ENCODE peak calls at places on chromosomes 13 and 19, in eight cellular contexts. R, T, L, Z, H, Q, I and P are unnamed samples.

GRCh38 chr13:29594310-29594709 is 1.2 kb downstream of the SLC7A1 start:
- DNase-seq in L (peak), Q (no peak), T (no peak), Z (peak), I (peak), R (peak), H (peak), P (peak)

GRCh38 chr13:98540476-98540875 is 36.4 kb downstream of the STK24 start:
- DNase-seq in L (no peak), T (no peak), R (no peak), H (peak), I (peak), Z (no peak), Q (no peak), P (no peak)

GRCh38 chr19:1747285-1748114 is 5.8 kb upstream of the ONECUT3 start:
- DNase-seq in R (peak), Q (no peak), T (no peak), I (peak), L (peak), Z (peak), H (peak), P (no peak)

GRCh38 chr13:24632382-24633121 is 47.7 kb upstream of the ATP12A start:
- DNase-seq in I (peak), R (no peak), Z (peak), H (no peak), Q (no peak), T (no peak), L (no peak), P (no peak)

GRCh38 chr19:1239796-1240737 is 1.5 kb upstream of the ATP5F1D start:
- DNase-seq in Q (peak), T (peak), L (peak), R (no peak), I (peak), H (peak), Z (peak), P (peak)

GRCh38 chr19:31350693-31351211 is 1.5 kb upstream of the TSHZ3 start:
- DNase-seq in H (no peak), L (no peak), T (no peak), Z (peak), R (no peak), Q (peak), I (peak), P (no peak)

GRCh38 chr13:41411536-41411935 is 45.8 kb upstream of the RGCC start:
- DNase-seq in L (peak), R (peak), Z (peak), H (peak), T (peak), I (peak), Q (no peak), P (no peak)

GRCh38 chr19:3509566-3509989 is 3.5 kb downstream of the FZR1 start:
- DNase-seq in Q (no peak), R (no peak), Z (peak), H (no peak), L (peak), T (no peak), I (peak), P (no peak)

GRCh38 chr13:29935309-29935981 is 85.0 kb upstream of the UBL3 start:
- DNase-seq in H (peak), Z (no peak), R (no peak), I (no peak), L (peak), T (no peak), Q (no peak), P (no peak)

GRCh38 chr13:77124423-77124822 is 97.5 kb upstream of the FBXL3 start:
- DNase-seq in T (no peak), I (no peak), L (no peak), H (no peak), Q (no peak), R (no peak), Z (no peak), P (no peak)

GRCh38 chr19:741506-742131 is 9.3 kb upstream of the MISP start:
- DNase-seq in L (no peak), R (no peak), I (no peak), T (no peak), H (peak), Z (peak), Q (no peak), P (no peak)

GRCh38 chr19:18232540-18233223 is 6.4 kb upstream of the PDE4C start:
- DNase-seq in I (peak), Z (peak), H (no peak), Q (no peak), T (no peak), L (no peak), R (no peak), P (no peak)

GRCh38 chr13:99353836-99354235 is 46.6 kb upstream of the GPR183 start:
- DNase-seq in T (no peak), R (no peak), Q (no peak), Z (peak), I (no peak), L (no peak), H (no peak), P (no peak)

GRCh38 chr19:19602713-19603320 is 15.7 kb downstream of the PBX4 start:
- DNase-seq in Q (no peak), Z (no peak), T (no peak), L (no peak), I (no peak), H (no peak), R (no peak), P (no peak)

GRCh38 chr19:16000024-16000687 is 51.3 kb downstream of the OR10H4 start:
- DNase-seq in I (no peak), H (peak), L (no peak), R (no peak), T (no peak), Z (no peak), Q (no peak), P (no peak)

GRCh38 chr13:106391271-106391670 is 144.2 kb downstream of the EFNB2 start:
- DNase-seq in H (no peak), Q (no peak), Z (no peak), L (no peak), T (no peak), I (no peak), R (no peak), P (no peak)